ENCODE peak calls at places on chromosomes 13 and 19, in eight cellular contexts. A, B, Y, F, D, M, L and T are unnamed samples.

GRCh38 chr19:33408538-33408937 is 35.0 kb downstream of the CEBPG start:
- DNase-seq in Y (no peak), B (no peak), M (no peak), A (no peak), D (no peak), F (no peak), L (no peak), T (no peak)

GRCh38 chr19:38617764-38618589 is at the start of gene MAP4K1:
- DNase-seq in L (peak; percentile 96), A (no peak), B (no peak), M (no peak), Y (peak; percentile 43), D (no peak), F (peak; percentile 40), T (no peak)

GRCh38 chr19:31356587-31357314 is 7.5 kb upstream of the TSHZ3 start:
- DNase-seq in D (peak; percentile 33), F (no peak), M (no peak), B (no peak), A (no peak), Y (no peak), L (no peak), T (peak; percentile 46)

GRCh38 chr13:26721251-26721939 is 39.2 kb downstream of the GPR12 start:
- DNase-seq in F (no peak), B (no peak), L (peak; percentile 40), Y (no peak), D (no peak), M (no peak), A (no peak), T (peak; percentile 68)

GRCh38 chr13:110407531-110407930 is 100.4 kb downstream of the COL4A2 start:
- DNase-seq in Y (no peak), D (no peak), A (no peak), M (no peak), F (no peak), B (no peak), L (no peak), T (no peak)

GRCh38 chr13:40132249-40132648 is 476.8 kb downstream of the COG6 start:
- DNase-seq in Y (no peak), F (no peak), M (no peak), B (no peak), D (no peak), L (no peak), A (no peak), T (no peak)

GRCh38 chr19:17616961-17617806 is 61.7 kb downstream of the COLGALT1 start:
- DNase-seq in F (no peak), L (peak; percentile 41), M (no peak), D (no peak), Y (no peak), B (no peak), A (no peak), T (peak; percentile 88)

GRCh38 chr19:15977690-15978089 is 28.9 kb downstream of the OR10H4 start:
- DNase-seq in Y (no peak), L (no peak), F (no peak), M (no peak), A (no peak), D (no peak), B (no peak), T (no peak)

GRCh38 chr19:49848938-49849337 is 2.0 kb upstream of the PTOV1 start:
- DNase-seq in F (no peak), L (peak; percentile 75), A (no peak), Y (no peak), B (no peak), D (no peak), M (no peak), T (no peak)

GRCh38 chr13:94641432-94641941 is 39.8 kb downstream of the GPR180 start:
- DNase-seq in A (no peak), M (no peak), L (no peak), B (no peak), D (peak; percentile 76), F (no peak), Y (no peak), T (no peak)

GRCh38 chr13:96243371-96243770 is 153.5 kb downstream of the HS6ST3 start:
- DNase-seq in B (no peak), M (no peak), D (no peak), Y (no peak), L (no peak), A (no peak), F (no peak), T (no peak)

GRCh38 chr19:29876414-29876813 is 64.6 kb downstream of the CCNE1 start:
- DNase-seq in A (no peak), Y (no peak), M (no peak), L (no peak), B (no peak), D (no peak), F (no peak), T (no peak)

GRCh38 chr19:45638930-45639729 is at the start of gene EML2:
- DNase-seq in A (no peak), Y (peak; percentile 50), B (no peak), D (peak; percentile 39), M (peak; percentile 48), L (peak; percentile 68), F (no peak), T (peak; percentile 60)

GRCh38 chr13:19605161-19605955 is 28.1 kb upstream of the MPHOSPH8 start:
- DNase-seq in D (peak; percentile 76), M (no peak), A (no peak), Y (no peak), F (no peak), B (no peak), L (no peak), T (no peak)

GRCh38 chr19:40443930-40444180 is 280 bp downstream of the SERTAD3 start:
- DNase-seq in B (no peak), F (no peak), A (no peak), L (no peak), M (no peak), D (no peak), Y (no peak), T (no peak)

GRCh38 chr19:32880607-32881006 is 11.0 kb upstream of the SLC7A9 start:
- DNase-seq in M (no peak), L (no peak), D (no peak), A (no peak), F (no peak), B (no peak), Y (no peak), T (no peak)

GRCh38 chr13:74891610-74892009 is 590.4 kb downstream of the TBC1D4 start:
- DNase-seq in D (peak; percentile 45), L (no peak), B (no peak), A (no peak), F (no peak), M (no peak), Y (no peak), T (no peak)

GRCh38 chr19:7554990-7555864 is 19.7 kb downstream of the PNPLA6 start:
- DNase-seq in B (no peak), F (no peak), L (no peak), D (no peak), A (no peak), Y (peak; percentile 37), M (no peak), T (peak; percentile 62)

GRCh38 chr19:55226273-55226672 is 2.3 kb downstream of the TMEM86B start:
- DNase-seq in B (no peak), L (no peak), D (no peak), F (no peak), A (no peak), M (no peak), Y (no peak), T (no peak)

GRCh38 chr13:46731535-46731934 is 65.4 kb downstream of the ESD start:
- DNase-seq in L (no peak), Y (no peak), B (no peak), M (no peak), F (no peak), A (no peak), D (no peak), T (no peak)

GRCh38 chr13:46726347-46726746 is 70.6 kb downstream of the ESD start:
- DNase-seq in D (no peak), F (no peak), Y (no peak), A (no peak), L (no peak), B (no peak), M (no peak), T (no peak)

DNA sequence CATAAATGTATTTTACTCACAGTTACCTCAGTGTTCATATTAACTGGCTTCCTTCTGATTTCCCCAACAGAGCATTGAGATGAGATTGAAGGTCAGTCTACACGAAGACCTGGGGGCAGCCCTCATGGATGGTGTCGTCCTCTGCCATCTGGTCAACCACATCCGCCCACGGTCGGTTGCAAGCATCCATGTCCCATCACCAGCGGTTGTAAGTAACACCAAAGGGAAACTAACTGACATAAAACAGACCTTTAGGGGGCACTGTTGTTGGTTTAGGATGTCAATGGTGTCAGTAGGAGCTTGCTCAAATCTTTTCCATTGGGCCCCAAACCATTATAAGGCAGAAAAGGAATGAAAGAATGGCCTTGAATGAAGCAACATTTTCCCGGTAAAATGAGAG is 68.2 kb downstream of the ESD start:
- DNase-seq in B (no peak), L (peak; percentile 34), M (no peak), Y (no peak), F (no peak), D (no peak), A (no peak), T (no peak)
- TF ChIP-seq CTCF in B (no peak), L (peak; percentile 25), M (no peak), Y (no peak), F (no peak), D (peak; percentile 12), A (no peak), T (peak; percentile 16)

DNA sequence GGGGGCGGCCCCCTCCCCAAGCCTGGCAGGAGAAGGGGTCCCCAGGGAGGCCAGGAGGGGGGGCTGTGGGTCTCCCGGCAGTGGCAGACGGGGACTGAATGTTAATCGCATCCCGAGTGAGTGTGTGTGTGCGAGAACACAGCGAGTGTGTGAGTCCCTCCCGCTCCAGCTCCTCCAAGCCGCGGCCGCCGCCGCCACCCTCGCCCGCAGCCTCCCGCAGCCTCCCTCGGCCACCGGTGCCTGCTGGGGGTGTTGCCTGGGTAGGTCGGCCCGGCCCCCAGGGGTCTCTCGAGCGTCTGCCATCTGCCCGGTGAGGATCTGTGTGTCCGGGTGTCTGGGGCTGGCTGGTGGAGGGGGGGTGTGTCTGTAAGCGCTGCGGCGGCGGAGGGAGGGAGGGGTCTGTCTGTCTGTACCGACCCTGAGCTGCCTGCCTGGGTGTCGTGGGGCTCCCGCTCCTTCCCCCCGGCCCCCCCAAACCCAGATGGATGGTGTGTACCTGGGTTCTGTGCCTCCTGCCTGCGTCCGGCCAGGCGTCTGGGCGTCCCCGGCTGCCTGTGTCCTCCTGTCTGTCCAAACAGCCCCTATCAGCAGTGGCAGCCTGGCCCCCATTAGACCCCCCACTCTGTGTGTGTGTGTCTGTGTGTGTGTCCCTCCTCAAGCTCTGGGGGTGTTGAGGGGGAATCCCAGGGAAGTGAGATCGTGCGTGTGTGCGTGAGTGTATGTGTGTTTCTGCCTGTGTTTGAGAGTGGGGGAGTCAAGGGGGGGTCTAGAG is at the start of gene GRIN2D:
- DNase-seq in D (peak; percentile 47), Y (no peak), F (no peak), M (no peak), B (no peak), L (no peak), A (no peak), T (peak; percentile 87)
- TF ChIP-seq CTCF in D (no peak), Y (no peak), F (no peak), M (no peak), B (no peak), L (no peak), A (peak; percentile 11), T (no peak)

GRCh38 chr13:85261757-85262346 is 537.4 kb downstream of the SLITRK6 start:
- DNase-seq in F (no peak), B (no peak), M (no peak), A (no peak), D (no peak), Y (no peak), L (no peak), T (no peak)
- TF ChIP-seq CTCF in F (no peak), B (no peak), M (peak; percentile 60), A (peak; percentile 20), D (peak; percentile 59), Y (no peak), L (no peak), T (peak; percentile 62)

GRCh38 chr19:3708207-3708931 is at the start of gene TJP3:
- DNase-seq in Y (no peak), L (no peak), F (no peak), M (no peak), B (no peak), A (no peak), D (peak; percentile 42), T (no peak)
- TF ChIP-seq CTCF in Y (no peak), L (no peak), F (no peak), M (no peak), B (no peak), A (no peak), D (no peak), T (no peak)